ENCODE peak calls at places on chromosomes 1 and 21, in ten cellular contexts. One of them, this sample, is unnamed.

GRCh38 chr1:201348211-201348566 is 29.3 kb downstream of the TNNT2 start:
- DNase-seq in MM.1S: peak; percentile 54
- DNase-seq in thoracic aorta: no peak
- DNase-seq in fibroblast of mammary gland: peak; percentile 65
- DNase-seq in GM12865: peak; percentile 56
- DNase-seq in AG04450: peak; percentile 27
- DNase-seq in GM12878: no peak
- DNase-seq in fibroblast of pulmonary artery: peak; percentile 55
- DNase-seq in RWPE1: peak; percentile 91
- DNase-seq in uterus: no peak
- DNase-seq in this sample: peak; percentile 65

GRCh38 chr21:44370771-44371410 is 17.5 kb downstream of the TRPM2 start:
- DNase-seq in MM.1S: no peak
- DNase-seq in thoracic aorta: no peak
- DNase-seq in fibroblast of mammary gland: no peak
- DNase-seq in GM12865: no peak
- DNase-seq in AG04450: no peak
- DNase-seq in GM12878: no peak
- DNase-seq in fibroblast of pulmonary artery: no peak
- DNase-seq in RWPE1: no peak
- DNase-seq in uterus: no peak
- DNase-seq in this sample: no peak

GRCh38 chr1:227545361-227545760 is 18.0 kb upstream of the ZNF678 start:
- DNase-seq in MM.1S: no peak
- DNase-seq in thoracic aorta: no peak
- DNase-seq in fibroblast of mammary gland: no peak
- DNase-seq in GM12865: no peak
- DNase-seq in AG04450: no peak
- DNase-seq in GM12878: no peak
- DNase-seq in fibroblast of pulmonary artery: no peak
- DNase-seq in RWPE1: no peak
- DNase-seq in uterus: no peak
- DNase-seq in this sample: no peak

GRCh38 chr1:9442266-9442846 is 96.9 kb upstream of the SLC25A33 start:
- DNase-seq in MM.1S: no peak
- DNase-seq in thoracic aorta: no peak
- DNase-seq in fibroblast of mammary gland: no peak
- DNase-seq in GM12865: no peak
- DNase-seq in AG04450: no peak
- DNase-seq in GM12878: no peak
- DNase-seq in fibroblast of pulmonary artery: no peak
- DNase-seq in RWPE1: no peak
- DNase-seq in uterus: no peak
- DNase-seq in this sample: no peak

GRCh38 chr1:80363689-80364475 is 1357.4 kb upstream of the ADGRL4 start:
- DNase-seq in MM.1S: no peak
- DNase-seq in thoracic aorta: no peak
- DNase-seq in fibroblast of mammary gland: peak; percentile 22
- DNase-seq in GM12865: no peak
- DNase-seq in AG04450: no peak
- DNase-seq in GM12878: no peak
- DNase-seq in fibroblast of pulmonary artery: no peak
- DNase-seq in RWPE1: no peak
- DNase-seq in uterus: no peak
- DNase-seq in this sample: no peak

GRCh38 chr1:161388639-161389038 is 21.0 kb upstream of the CFAP126 start:
- DNase-seq in MM.1S: no peak
- DNase-seq in thoracic aorta: no peak
- DNase-seq in fibroblast of mammary gland: no peak
- DNase-seq in GM12865: peak; percentile 29
- DNase-seq in AG04450: no peak
- DNase-seq in GM12878: no peak
- DNase-seq in fibroblast of pulmonary artery: no peak
- DNase-seq in RWPE1: no peak
- DNase-seq in uterus: no peak
- DNase-seq in this sample: no peak

GRCh38 chr1:157968951-157969350 is 24.5 kb upstream of the KIRREL1 start:
- DNase-seq in MM.1S: no peak
- DNase-seq in thoracic aorta: no peak
- DNase-seq in fibroblast of mammary gland: peak; percentile 99
- DNase-seq in GM12865: no peak
- DNase-seq in AG04450: peak; percentile 77
- DNase-seq in GM12878: no peak
- DNase-seq in fibroblast of pulmonary artery: peak; percentile 93
- DNase-seq in RWPE1: peak; percentile 82
- DNase-seq in uterus: peak; percentile 35
- DNase-seq in this sample: no peak

GRCh38 chr1:188986751-188987417 is 1490.8 kb downstream of the BRINP3 start:
- DNase-seq in MM.1S: no peak
- DNase-seq in thoracic aorta: no peak
- DNase-seq in fibroblast of mammary gland: no peak
- DNase-seq in GM12865: peak; percentile 1
- DNase-seq in AG04450: no peak
- DNase-seq in GM12878: no peak
- DNase-seq in fibroblast of pulmonary artery: no peak
- DNase-seq in RWPE1: no peak
- DNase-seq in uterus: no peak
- DNase-seq in this sample: peak; percentile 63

DNA sequence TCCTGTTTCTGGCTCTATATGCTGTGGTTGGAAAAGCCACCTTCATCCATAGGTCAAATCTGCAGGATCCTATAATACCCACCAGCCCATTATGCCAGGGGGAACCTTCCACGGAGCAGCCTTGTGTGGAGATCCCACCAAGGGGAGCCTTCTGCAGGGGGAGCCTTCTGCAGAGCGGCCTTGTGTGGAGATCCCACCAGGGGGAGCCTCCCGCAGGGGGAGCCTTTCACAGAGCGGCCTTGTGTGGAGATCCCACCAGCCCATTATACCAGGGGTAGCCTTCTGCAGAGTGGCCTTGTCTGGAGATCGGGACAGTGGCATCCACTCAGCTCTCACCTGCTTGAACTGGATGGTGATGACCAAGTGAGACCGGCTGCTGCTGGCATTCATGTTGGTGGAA is 85.3 kb downstream of the SCCPDH start:
- DNase-seq in MM.1S: no peak
- DNase-seq in thoracic aorta: no peak
- DNase-seq in fibroblast of mammary gland: no peak
- DNase-seq in GM12865: no peak
- DNase-seq in AG04450: no peak
- DNase-seq in GM12878: no peak
- DNase-seq in fibroblast of pulmonary artery: no peak
- DNase-seq in RWPE1: no peak
- DNase-seq in uterus: no peak
- DNase-seq in this sample: no peak
- TF ChIP-seq CTCF in MM.1S: no peak
- TF ChIP-seq CTCF in thoracic aorta: no peak
- TF ChIP-seq CTCF in fibroblast of mammary gland: no peak
- TF ChIP-seq CTCF in GM12865: peak; percentile 21
- TF ChIP-seq CTCF in AG04450: peak; percentile 8
- TF ChIP-seq CTCF in GM12878: peak; percentile 10
- TF ChIP-seq CTCF in fibroblast of pulmonary artery: no peak
- TF ChIP-seq CTCF in RWPE1: no peak
- TF ChIP-seq CTCF in uterus: no peak
- TF ChIP-seq CTCF in this sample: no peak

DNA sequence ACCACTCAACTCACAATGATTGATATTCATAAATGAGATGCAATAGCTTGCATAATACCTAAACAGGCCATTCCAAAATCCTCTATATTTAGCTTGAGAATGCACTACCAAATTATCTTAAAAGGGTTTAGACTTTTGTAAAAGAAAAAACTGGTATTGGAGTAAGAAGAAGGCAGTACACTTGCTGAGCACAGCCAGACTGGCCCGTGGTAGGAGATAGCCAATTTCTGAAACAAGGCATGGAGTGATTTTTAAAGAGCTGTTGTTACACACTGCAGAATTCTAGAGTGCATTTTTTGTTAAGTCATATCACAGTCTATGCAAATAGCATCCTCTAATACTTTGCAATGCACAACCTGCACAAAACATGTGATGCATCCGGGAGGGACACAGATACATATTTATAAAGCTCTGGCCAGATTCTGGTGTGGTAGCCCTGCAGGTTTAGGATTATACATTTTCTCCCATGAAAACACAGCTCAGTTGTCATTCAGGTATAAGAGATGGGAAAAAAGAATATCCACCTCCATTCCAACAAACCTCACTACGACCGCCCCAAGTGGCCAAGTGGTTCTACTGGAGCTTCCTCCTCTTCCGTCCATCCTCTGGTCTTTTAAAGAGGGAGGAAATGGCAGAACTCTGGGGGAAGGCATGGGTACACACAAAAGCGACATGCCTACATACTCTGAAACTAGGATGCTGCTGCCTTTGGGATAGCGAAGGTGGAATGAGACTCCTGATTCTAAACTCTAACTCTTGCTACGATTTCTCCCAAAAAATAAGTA is 40.8 kb downstream of the BCAR3 start:
- DNase-seq in MM.1S: no peak
- DNase-seq in thoracic aorta: no peak
- DNase-seq in fibroblast of mammary gland: no peak
- DNase-seq in GM12865: no peak
- DNase-seq in AG04450: no peak
- DNase-seq in GM12878: no peak
- DNase-seq in fibroblast of pulmonary artery: no peak
- DNase-seq in RWPE1: no peak
- DNase-seq in uterus: no peak
- DNase-seq in this sample: no peak
- TF ChIP-seq CTCF in MM.1S: no peak
- TF ChIP-seq CTCF in thoracic aorta: no peak
- TF ChIP-seq CTCF in fibroblast of mammary gland: no peak
- TF ChIP-seq CTCF in GM12865: no peak
- TF ChIP-seq CTCF in AG04450: no peak
- TF ChIP-seq CTCF in GM12878: no peak
- TF ChIP-seq CTCF in fibroblast of pulmonary artery: no peak
- TF ChIP-seq CTCF in RWPE1: no peak
- TF ChIP-seq CTCF in uterus: no peak
- TF ChIP-seq CTCF in this sample: no peak

GRCh38 chr1:238951809-238952208 is 434.6 kb upstream of the CHRM3 start:
- DNase-seq in MM.1S: peak; percentile 41
- DNase-seq in thoracic aorta: no peak
- DNase-seq in fibroblast of mammary gland: peak; percentile 62
- DNase-seq in GM12865: no peak
- DNase-seq in AG04450: no peak
- DNase-seq in GM12878: no peak
- DNase-seq in fibroblast of pulmonary artery: peak; percentile 47
- DNase-seq in RWPE1: peak; percentile 19
- DNase-seq in uterus: no peak
- DNase-seq in this sample: peak; percentile 30
- TF ChIP-seq CTCF in MM.1S: peak; percentile 44
- TF ChIP-seq CTCF in thoracic aorta: no peak
- TF ChIP-seq CTCF in fibroblast of mammary gland: peak; percentile 52
- TF ChIP-seq CTCF in GM12865: no peak
- TF ChIP-seq CTCF in AG04450: no peak
- TF ChIP-seq CTCF in GM12878: no peak
- TF ChIP-seq CTCF in fibroblast of pulmonary artery: peak; percentile 22
- TF ChIP-seq CTCF in RWPE1: peak; percentile 47
- TF ChIP-seq CTCF in uterus: no peak
- TF ChIP-seq CTCF in this sample: peak; percentile 48

GRCh38 chr1:27548136-27548853 is 55.6 kb downstream of the AHDC1 start:
- DNase-seq in MM.1S: no peak
- DNase-seq in thoracic aorta: no peak
- DNase-seq in fibroblast of mammary gland: peak; percentile 50
- DNase-seq in GM12865: no peak
- DNase-seq in AG04450: no peak
- DNase-seq in GM12878: no peak
- DNase-seq in fibroblast of pulmonary artery: no peak
- DNase-seq in RWPE1: no peak
- DNase-seq in uterus: no peak
- DNase-seq in this sample: no peak

GRCh38 chr1:27548858-27549719 is 54.9 kb downstream of the AHDC1 start:
- DNase-seq in MM.1S: no peak
- DNase-seq in thoracic aorta: no peak
- DNase-seq in fibroblast of mammary gland: no peak
- DNase-seq in GM12865: no peak
- DNase-seq in AG04450: no peak
- DNase-seq in GM12878: no peak
- DNase-seq in fibroblast of pulmonary artery: no peak
- DNase-seq in RWPE1: no peak
- DNase-seq in uterus: no peak
- DNase-seq in this sample: no peak

GRCh38 chr1:27549807-27550408 is 54.0 kb downstream of the AHDC1 start:
- DNase-seq in MM.1S: no peak
- DNase-seq in thoracic aorta: no peak
- DNase-seq in fibroblast of mammary gland: no peak
- DNase-seq in GM12865: no peak
- DNase-seq in AG04450: no peak
- DNase-seq in GM12878: no peak
- DNase-seq in fibroblast of pulmonary artery: no peak
- DNase-seq in RWPE1: no peak
- DNase-seq in uterus: no peak
- DNase-seq in this sample: no peak

GRCh38 chr1:27545876-27546275 is 55.9 kb upstream of the WASF2 start:
- DNase-seq in MM.1S: no peak
- DNase-seq in thoracic aorta: no peak
- DNase-seq in fibroblast of mammary gland: peak; percentile 39
- DNase-seq in GM12865: no peak
- DNase-seq in AG04450: no peak
- DNase-seq in GM12878: no peak
- DNase-seq in fibroblast of pulmonary artery: no peak
- DNase-seq in RWPE1: no peak
- DNase-seq in uterus: no peak
- DNase-seq in this sample: no peak

DNA sequence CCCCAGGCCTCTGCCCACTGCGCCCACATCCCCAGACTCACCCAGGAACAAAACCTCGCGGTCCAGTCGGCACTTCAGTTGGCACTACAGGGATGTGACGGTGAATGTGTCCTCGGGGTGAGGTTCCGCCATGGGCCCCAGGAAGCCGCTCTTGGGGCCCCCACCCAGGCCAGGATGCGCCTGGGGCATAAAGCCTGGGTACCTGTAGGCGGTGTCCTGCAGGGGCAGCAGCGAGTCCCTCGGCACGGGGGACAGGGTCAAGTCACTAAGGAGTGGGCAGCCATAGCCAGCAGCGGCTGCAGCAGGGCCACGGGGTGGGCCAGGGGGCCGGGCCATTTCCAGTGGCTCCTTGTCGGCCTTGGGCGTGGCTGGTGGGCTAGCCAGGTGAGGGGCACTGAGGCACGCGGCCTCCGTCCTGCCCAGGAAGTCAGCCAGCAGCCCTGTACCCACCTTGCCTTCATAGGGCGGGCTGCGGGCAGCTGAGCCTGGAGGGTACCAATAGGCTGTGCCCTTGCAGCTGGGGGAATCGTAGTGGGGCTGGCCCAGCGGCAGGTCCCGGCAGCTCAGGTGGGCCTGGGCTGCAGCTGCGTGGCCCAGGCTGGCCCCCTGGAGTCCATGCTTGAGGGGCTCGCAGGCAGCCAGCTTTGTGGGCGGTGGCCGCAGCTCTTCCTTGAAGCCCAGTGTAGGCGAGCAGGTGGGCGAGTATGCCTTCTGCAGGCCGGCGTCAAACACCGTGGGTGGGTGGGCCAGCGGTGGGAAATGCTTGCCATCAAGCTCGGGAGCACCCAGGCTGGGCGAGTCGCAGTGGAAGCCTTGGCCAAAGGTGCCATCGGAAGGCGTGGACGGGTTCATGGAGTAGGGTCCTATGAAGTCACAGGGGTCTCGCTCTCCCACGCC is 56.5 kb downstream of the AHDC1 start:
- DNase-seq in MM.1S: no peak
- DNase-seq in thoracic aorta: no peak
- DNase-seq in fibroblast of mammary gland: no peak
- DNase-seq in GM12865: no peak
- DNase-seq in AG04450: no peak
- DNase-seq in GM12878: no peak
- DNase-seq in fibroblast of pulmonary artery: no peak
- DNase-seq in RWPE1: no peak
- DNase-seq in uterus: no peak
- DNase-seq in this sample: no peak
- TF ChIP-seq CTCF in MM.1S: no peak
- TF ChIP-seq CTCF in thoracic aorta: no peak
- TF ChIP-seq CTCF in fibroblast of mammary gland: no peak
- TF ChIP-seq CTCF in GM12865: no peak
- TF ChIP-seq CTCF in AG04450: no peak
- TF ChIP-seq CTCF in GM12878: no peak
- TF ChIP-seq CTCF in fibroblast of pulmonary artery: no peak
- TF ChIP-seq CTCF in RWPE1: no peak
- TF ChIP-seq CTCF in uterus: no peak
- TF ChIP-seq CTCF in this sample: peak; percentile 17

This sample was measured in glutamatergic neuron.